ENCODE peak calls at places on chromosomes 6 and 20, in seven cellular contexts. N is stimulated activated CD8-positive, alpha-beta memory T cell treated with anti-CD3 and anti-CD28 coated beads, Interleukin-15, amount 100 ng/mL, for 1 hour; B is AG10803; L is CD8-positive, alpha-beta T cell; I is hippocampal formation; T is astrocyte of the spinal cord; Q is GM13976. U is an unnamed sample.

GRCh38 chr6:66128238-66128637 is 421.2 kb upstream of the EYS start:
- DNase-seq in N (no peak), B (no peak), L (no peak), I (no peak), T (no peak), Q (no peak), U (no peak)

GRCh38 chr6:63764318-63764916 is 128.8 kb downstream of the PHF3 start:
- DNase-seq in N (no peak), B (peak; percentile 41), L (no peak), I (no peak), T (peak; percentile 66), Q (no peak), U (peak; percentile 71)

GRCh38 chr6:109308018-109308492 is 74.2 kb downstream of the CD164 start:
- DNase-seq in N (peak; percentile 2), B (peak; percentile 80), L (peak; percentile 9), I (no peak), T (peak; percentile 13), Q (no peak), U (no peak)

GRCh38 chr20:6501061-6501460 is 266.4 kb upstream of the BMP2 start:
- DNase-seq in N (no peak), B (peak; percentile 19), L (no peak), I (no peak), T (peak; percentile 76), Q (no peak), U (no peak)

GRCh38 chr6:94088870-94089269 is 669.5 kb upstream of the EPHA7 start:
- DNase-seq in N (no peak), B (no peak), L (no peak), I (no peak), T (no peak), Q (no peak), U (no peak)

GRCh38 chr6:45566882-45567281 is 189.1 kb upstream of the SUPT3H start:
- DNase-seq in N (no peak), B (no peak), L (no peak), I (no peak), T (peak; percentile 66), Q (no peak), U (no peak)

GRCh38 chr20:61517419-61517818 is 265.4 kb downstream of the CDH4 start:
- DNase-seq in N (no peak), B (no peak), L (no peak), I (no peak), T (no peak), Q (no peak), U (no peak)

GRCh38 chr6:145498425-145498824 is 236.9 kb downstream of the EPM2A start:
- DNase-seq in N (no peak), B (no peak), L (no peak), I (no peak), T (no peak), Q (no peak), U (no peak)

GRCh38 chr20:15609956-15610355 is 963.3 kb downstream of the KIF16B start:
- DNase-seq in N (no peak), B (no peak), L (no peak), I (no peak), T (no peak), Q (no peak), U (no peak)

GRCh38 chr6:54068694-54069093 is 42.5 kb upstream of the MLIP start:
- DNase-seq in N (no peak), B (no peak), L (no peak), I (no peak), T (no peak), Q (no peak), U (no peak)

GRCh38 chr6:105810105-105810921 is 275.8 kb upstream of the PRDM1 start:
- DNase-seq in N (no peak), B (peak; percentile 84), L (no peak), I (no peak), T (peak; percentile 81), Q (no peak), U (no peak)

GRCh38 chr20:38827770-38828281 is 22.3 kb downstream of the PPP1R16B start:
- DNase-seq in N (no peak), B (no peak), L (no peak), I (no peak), T (no peak), Q (no peak), U (no peak)

GRCh38 chr6:24968711-24969110 is 33.0 kb upstream of the RIPOR2 start:
- DNase-seq in N (no peak), B (no peak), L (no peak), I (no peak), T (no peak), Q (no peak), U (no peak)

GRCh38 chr6:7974932-7975763 is 64.6 kb upstream of the TXNDC5 start:
- DNase-seq in N (no peak), B (peak; percentile 89), L (no peak), I (peak; percentile 79), T (peak; percentile 89), Q (no peak), U (no peak)

GRCh38 chr6:53662457-53662856 is 3.1 kb downstream of the KLHL31 start:
- DNase-seq in N (no peak), B (no peak), L (no peak), I (no peak), T (no peak), Q (no peak), U (no peak)

GRCh38 chr6:83838727-83839126 is 14.4 kb upstream of the RIPPLY2 start:
- DNase-seq in N (no peak), B (no peak), L (no peak), I (no peak), T (no peak), Q (no peak), U (no peak)

GRCh38 chr6:116176596-116176995 is 50.7 kb upstream of the COL10A1 start:
- DNase-seq in N (no peak), B (no peak), L (no peak), I (no peak), T (no peak), Q (no peak), U (no peak)

GRCh38 chr6:4801491-4802118 is 25.4 kb downstream of the CDYL start:
- DNase-seq in N (no peak), B (no peak), L (no peak), I (no peak), T (no peak), Q (peak; percentile 43), U (no peak)

GRCh38 chr20:48710341-48711043 is 117.3 kb downstream of the PREX1 start:
- DNase-seq in N (no peak), B (no peak), L (no peak), I (no peak), T (no peak), Q (no peak), U (no peak)

GRCh38 chr20:36817496-36817895 is 43.9 kb upstream of the DSN1 start:
- DNase-seq in N (no peak), B (no peak), L (no peak), I (no peak), T (no peak), Q (no peak), U (no peak)

GRCh38 chr20:41136695-41137411 is 490 bp upstream of the PLCG1 start:
- DNase-seq in N (peak; percentile 61), B (peak; percentile 74), L (peak; percentile 78), I (peak; percentile 87), T (peak; percentile 87), Q (peak; percentile 95), U (peak; percentile 88)

GRCh38 chr6:109349419-109349987 is 32.8 kb downstream of the CD164 start:
- DNase-seq in N (no peak), B (peak; percentile 81), L (no peak), I (no peak), T (peak; percentile 52), Q (no peak), U (no peak)

GRCh38 chr20:44051661-44052000 is 135.4 kb downstream of the JPH2 start:
- DNase-seq in N (no peak), B (no peak), L (no peak), I (no peak), T (no peak), Q (no peak), U (no peak)

GRCh38 chr6:53171605-53172467 is 23.2 kb upstream of the GCM1 start:
- DNase-seq in N (peak; percentile 90), B (peak; percentile 70), L (peak; percentile 89), I (peak; percentile 87), T (peak; percentile 80), Q (peak; percentile 82), U (peak; percentile 84)

GRCh38 chr20:58819921-58820320 is 30.8 kb downstream of the GNAS-AS1 start:
- DNase-seq in N (no peak), B (no peak), L (no peak), I (no peak), T (no peak), Q (no peak), U (no peak)

GRCh38 chr6:67630146-67630545 is 1004.9 kb upstream of the ADGRB3 start:
- DNase-seq in N (no peak), B (peak; percentile 70), L (no peak), I (no peak), T (peak; percentile 97), Q (no peak), U (no peak)

GRCh38 chr20:47228654-47229053 is 127.8 kb downstream of the ZMYND8 start:
- DNase-seq in N (no peak), B (no peak), L (no peak), I (no peak), T (no peak), Q (no peak), U (no peak)

GRCh38 chr6:157996918-157997702 is 15.4 kb downstream of the SYNJ2 start:
- DNase-seq in N (no peak), B (no peak), L (no peak), I (no peak), T (no peak), Q (no peak), U (no peak)

GRCh38 chr20:49325981-49326380 is 48.1 kb upstream of the ZNFX1 start:
- DNase-seq in N (no peak), B (peak; percentile 97), L (no peak), I (no peak), T (no peak), Q (no peak), U (no peak)

GRCh38 chr6:146014233-146014632 is 14.6 kb upstream of the GRM1 start:
- DNase-seq in N (no peak), B (no peak), L (no peak), I (no peak), T (no peak), Q (no peak), U (no peak)

GRCh38 chr6:102114402-102114801 is 720.9 kb downstream of the GRIK2 start:
- DNase-seq in N (no peak), B (no peak), L (no peak), I (no peak), T (no peak), Q (peak; percentile 1), U (peak; percentile 20)

GRCh38 chr6:66179363-66179762 is 472.3 kb upstream of the EYS start:
- DNase-seq in N (no peak), B (peak; percentile 62), L (no peak), I (no peak), T (no peak), Q (no peak), U (no peak)

GRCh38 chr6:169962604-169963469 is 211.4 kb downstream of the ERMARD start:
- DNase-seq in N (no peak), B (no peak), L (no peak), I (no peak), T (no peak), Q (no peak), U (no peak)

GRCh38 chr6:1872649-1873131 is 263.0 kb downstream of the FOXC1 start:
- DNase-seq in N (no peak), B (peak; percentile 80), L (no peak), I (peak; percentile 6), T (peak; percentile 32), Q (no peak), U (no peak)

GRCh38 chr6:43579171-43579570 is 3.2 kb downstream of the POLH start:
- DNase-seq in N (no peak), B (peak; percentile 22), L (no peak), I (no peak), T (no peak), Q (no peak), U (no peak)

GRCh38 chr6:34858681-34859080 is 29.2 kb downstream of the TAF11 start:
- DNase-seq in N (no peak), B (no peak), L (no peak), I (no peak), T (no peak), Q (no peak), U (no peak)

U was measured in OCI-LY7.